ENCODE peak calls at places on chromosomes 7 and 10, in five cellular contexts. W, S, L, D and F are unnamed samples.

GRCh38 chr7:20275637-20276036 is 55.1 kb upstream of the ITGB8 start:
- DNase-seq in S (no peak), L (no peak), W (no peak), D (no peak), F (no peak)

GRCh38 chr10:43137701-43137970 is 609 bp upstream of the CSGALNACT2 start:
- DNase-seq in L (no peak), W (peak; percentile 20), S (peak; percentile 77), D (no peak), F (no peak)

GRCh38 chr10:42865716-42866114 is 83.1 kb downstream of the BMS1 start:
- DNase-seq in S (no peak), L (no peak), D (no peak), W (no peak), F (peak; percentile 64)

GRCh38 chr10:79074732-79075131 is 6.0 kb downstream of the ZMIZ1 start:
- DNase-seq in D (no peak), L (no peak), S (no peak), W (peak; percentile 56), F (no peak)

GRCh38 chr7:154463794-154464193 is 411.6 kb downstream of the DPP6 start:
- DNase-seq in D (no peak), W (no peak), S (no peak), L (no peak), F (no peak)

GRCh38 chr7:22842383-22842903 is 19.8 kb upstream of the TOMM7 start:
- DNase-seq in L (no peak), D (no peak), S (no peak), W (no peak), F (no peak)

GRCh38 chr7:69399038-69399800 is 199.1 kb upstream of the AUTS2 start:
- DNase-seq in D (no peak), W (no peak), S (no peak), L (no peak), F (no peak)

GRCh38 chr10:119335671-119336353 is 128.4 kb downstream of the GRK5 start:
- DNase-seq in L (no peak), S (no peak), D (no peak), W (no peak), F (no peak)

GRCh38 chr10:49834201-49834600 is 72.1 kb upstream of the OGDHL start:
- DNase-seq in W (no peak), L (no peak), D (no peak), S (no peak), F (no peak)

GRCh38 chr7:100071018-100071723 is 10.4 kb downstream of the ZNF3 start:
- DNase-seq in S (no peak), L (no peak), D (no peak), W (no peak), F (no peak)

GRCh38 chr7:102473271-102473991 is 5.3 kb downstream of the POLR2J start:
- DNase-seq in W (no peak), L (no peak), D (no peak), S (peak; percentile 49), F (no peak)

GRCh38 chr10:84957427-84957826 is 629.0 kb downstream of the CCSER2 start:
- DNase-seq in S (no peak), L (no peak), W (no peak), D (no peak), F (no peak)

GRCh38 chr7:152399344-152399743 is 36.5 kb downstream of the KMT2C start:
- DNase-seq in S (no peak), L (no peak), W (no peak), D (no peak), F (no peak)

GRCh38 chr10:10055656-10056445 is 961.8 kb upstream of the CELF2 start:
- DNase-seq in D (peak; percentile 2), S (no peak), L (no peak), W (no peak), F (no peak)

GRCh38 chr7:117323877-117324699 is 1.2 kb upstream of the WNT2 start:
- DNase-seq in W (peak; percentile 23), S (no peak), D (peak; percentile 56), L (no peak), F (no peak)

GRCh38 chr10:75585294-75585693 is 153.9 kb downstream of the LRMDA start:
- DNase-seq in D (no peak), W (no peak), S (no peak), L (no peak), F (no peak)

GRCh38 chr10:92087750-92088395 is 164.3 kb downstream of the BTAF1 start:
- DNase-seq in L (peak; percentile 3), S (peak; percentile 53), D (peak; percentile 57), W (peak; percentile 85), F (no peak)

GRCh38 chr10:86655173-86655540 is 810 bp downstream of the OPN4 start:
- DNase-seq in W (no peak), S (no peak), L (no peak), D (no peak), F (no peak)